ENCODE peak calls at places on chromosome 9, in four cellular contexts. B is IMR-90, A is H1, L is mesendoderm. P is an unnamed sample.
A peak's percentile ranks its signal among the peaks of the same experiment; 100 is the strongest.

GRCh38 chr9:35526087-35526801 is 36.3 kb downstream of the RUSC2 start:
- DNase-seq in A (no peak), L (no peak), B (peak; percentile 64), P (no peak)

GRCh38 chr9:123568691-123569342 is 212.8 kb downstream of the CRB2 start:
- DNase-seq in B (peak; percentile 50), L (no peak), A (no peak), P (no peak)

GRCh38 chr9:11709567-11709966 is 983.6 kb upstream of the TYRP1 start:
- DNase-seq in L (no peak), A (no peak), B (no peak), P (no peak)

GRCh38 chr9:5008206-5008605 is 23.1 kb downstream of the JAK2 start:
- DNase-seq in L (no peak), A (no peak), B (peak; percentile 24), P (no peak)

GRCh38 chr9:137498720-137499150 is 39.6 kb upstream of the NSMF start:
- DNase-seq in A (no peak), L (no peak), B (no peak), P (no peak)

GRCh38 chr9:27785714-27786100 is 212.4 kb upstream of the C9orf72 start:
- DNase-seq in A (no peak), L (no peak), B (no peak), P (no peak)

GRCh38 chr9:4541281-4541680 is 51.0 kb downstream of the SLC1A1 start:
- DNase-seq in A (no peak), L (no peak), B (no peak), P (no peak)

GRCh38 chr9:88326024-88326423 is 62.2 kb upstream of the SPIN1 start:
- DNase-seq in B (no peak), L (no peak), A (no peak), P (no peak)

GRCh38 chr9:37938121-37938906 is 34.4 kb upstream of the SLC25A51 start:
- DNase-seq in A (no peak), B (peak; percentile 93), L (peak; percentile 79), P (no peak)

GRCh38 chr9:85171163-85171562 is 501.6 kb downstream of the NTRK2 start:
- DNase-seq in L (no peak), B (no peak), A (no peak), P (no peak)

GRCh38 chr9:3118081-3118480 is 274.2 kb upstream of the PUM3 start:
- DNase-seq in L (no peak), A (no peak), B (no peak), P (no peak)

GRCh38 chr9:98121096-98121495 is 2.1 kb upstream of the TRIM14 start:
- DNase-seq in A (no peak), L (no peak), B (no peak), P (no peak)

GRCh38 chr9:123423036-123423640 is 67.1 kb downstream of the CRB2 start:
- DNase-seq in B (no peak), L (peak; percentile 78), A (no peak), P (peak; percentile 55)

GRCh38 chr9:99072040-99072394 is 32.9 kb upstream of the TGFBR1 start:
- DNase-seq in B (no peak), A (no peak), L (no peak), P (no peak)

GRCh38 chr9:21995652-21996275 is 1.2 kb downstream of the CDKN2B-AS1 start:
- DNase-seq in A (no peak), L (peak; percentile 64), B (peak; percentile 55), P (no peak)

GRCh38 chr9:114426046-114426948 is 38.5 kb upstream of the AKNA start:
- DNase-seq in A (no peak), L (no peak), B (no peak), P (no peak)

GRCh38 chr9:114677418-114677817 is 4.6 kb downstream of the TEX48 start:
- DNase-seq in A (no peak), B (peak; percentile 100), L (no peak), P (no peak)

GRCh38 chr9:83707768-83708514 is at the start of gene UBQLN1:
- DNase-seq in L (peak; percentile 96), B (peak; percentile 94), A (peak; percentile 66), P (peak; percentile 91)

GRCh38 chr9:135669616-135670285 is 6.6 kb downstream of the LCN9 start:
- DNase-seq in L (no peak), A (no peak), B (no peak), P (no peak)

GRCh38 chr9:22654833-22655232 is 208.2 kb downstream of the DMRTA1 start:
- DNase-seq in L (no peak), A (no peak), B (no peak), P (no peak)

GRCh38 chr9:42852133-42852532 is 668.7 kb downstream of the SPATA31A6 start:
- DNase-seq in B (no peak), L (peak; percentile 71), A (peak; percentile 44), P (peak; percentile 80)

GRCh38 chr9:137670391-137671195 is 51.8 kb downstream of the EHMT1 start:
- DNase-seq in L (peak; percentile 60), B (no peak), A (no peak), P (peak; percentile 61)

GRCh38 chr9:102461441-102461840 is 533.7 kb upstream of the CYLC2 start:
- DNase-seq in B (no peak), L (no peak), A (no peak), P (no peak)

GRCh38 chr9:113155911-113156559 is 5.2 kb downstream of the SLC31A2 start:
- DNase-seq in A (no peak), L (no peak), B (no peak), P (no peak)
- H4K5ac ChIP-seq in A (no peak overlapping the region), L (peak overlapping the region; percentile 71), B (no peak overlapping the region), P (no peak overlapping the region)

GRCh38 chr9:130659699-130660248 is 4.6 kb upstream of the PRDM12 start:
- DNase-seq in B (no peak), L (no peak), A (no peak), P (peak; percentile 58)
- H3K27me3 ChIP-seq in B (peaks cover 97% of the 10 kb centered on the region), L (peaks cover 76% of the 10 kb centered on the region), A (peaks cover 86% of the 10 kb centered on the region), P (peaks cover 79% of the 10 kb centered on the region)

GRCh38 chr9:126000256-126000655 is 253.1 kb downstream of the PBX3 start:
- DNase-seq in A (no peak), L (no peak), B (no peak), P (no peak)

GRCh38 chr9:125999504-125999881 is 252.3 kb downstream of the PBX3 start:
- DNase-seq in A (no peak), L (no peak), B (no peak), P (no peak)

GRCh38 chr9:125997510-125997823 is 250.3 kb downstream of the PBX3 start:
- DNase-seq in B (no peak), A (no peak), L (no peak), P (no peak)

GRCh38 chr9:126000731-126001580 is 253.8 kb downstream of the PBX3 start:
- DNase-seq in L (no peak), B (no peak), A (no peak), P (no peak)

DNA sequence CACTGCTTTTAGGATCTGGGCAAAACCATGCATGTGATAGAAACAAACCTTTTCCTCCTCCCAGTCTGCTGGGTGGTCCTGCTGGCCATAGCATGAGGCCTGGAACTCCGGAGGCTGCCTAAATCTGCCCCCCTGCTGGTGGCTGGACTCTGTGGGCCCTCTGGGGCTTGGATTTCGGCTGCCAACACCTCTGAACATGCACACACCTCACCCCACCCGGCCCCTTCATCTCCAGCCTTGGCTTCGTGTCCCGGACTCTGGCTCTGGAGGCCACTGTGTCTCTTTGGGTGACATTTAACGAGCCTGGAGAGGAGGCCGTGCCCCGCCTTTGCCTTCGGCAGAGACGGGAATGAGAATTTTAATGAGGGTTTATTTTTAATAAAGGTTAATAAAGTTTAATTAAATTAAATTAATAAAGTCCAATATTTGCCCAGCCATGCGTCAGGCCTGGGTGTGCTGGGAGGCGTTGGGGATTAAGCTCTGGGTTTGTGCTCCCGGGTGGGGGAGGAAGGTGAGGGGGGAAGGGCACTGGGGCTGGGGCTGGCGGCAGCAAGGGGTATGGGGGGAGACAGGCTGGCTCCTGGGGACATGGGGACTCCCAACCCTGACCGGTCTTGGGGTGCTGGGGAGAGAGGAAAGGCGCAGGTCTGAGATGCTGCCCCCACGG is 251.8 kb downstream of the PBX3 start:
- DNase-seq in A (no peak), B (no peak), L (no peak), P (no peak)
- H4K5ac ChIP-seq in A (no peak overlapping the region), B (no peak overlapping the region), L (no peak overlapping the region), P (no peak overlapping the region)

DNA sequence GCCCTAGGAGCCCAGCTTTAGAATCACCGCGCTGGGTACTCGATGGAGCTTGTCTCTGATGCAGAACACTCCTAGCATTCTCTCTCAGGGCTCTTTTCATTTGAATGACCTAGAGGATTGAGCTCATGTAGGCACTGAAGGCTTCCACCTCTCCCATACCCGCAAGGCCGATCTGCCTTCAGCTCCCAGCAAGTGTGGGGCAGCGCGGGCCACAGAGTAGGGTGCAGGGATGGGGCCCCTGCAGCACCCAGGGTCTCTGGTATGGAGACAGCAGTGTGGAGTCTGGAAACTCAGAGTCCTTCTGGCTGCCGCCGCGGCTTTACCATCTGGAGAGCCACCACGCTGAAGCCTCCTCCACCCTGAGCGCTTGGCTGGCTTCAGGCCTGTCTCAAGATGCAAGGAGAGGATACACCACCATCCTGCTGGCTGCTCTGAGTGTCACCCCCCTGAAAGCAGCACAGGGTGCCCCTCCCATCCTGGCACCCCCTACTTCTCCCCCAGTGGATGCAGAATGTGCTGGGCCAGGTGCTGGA is 12.9 kb downstream of the STKLD1 start:
- DNase-seq in B (no peak), L (no peak), A (no peak), P (no peak)
- H3K27me3 ChIP-seq in B (peaks cover 12% of the 10 kb centered on the region), L (no peaks in the 10 kb centered on the region), A (peaks cover 2% of the 10 kb centered on the region), P (no peaks in the 10 kb centered on the region)

GRCh38 chr9:6733243-6733642 is 24.5 kb upstream of the KDM4C start:
- DNase-seq in B (no peak), L (no peak), A (no peak), P (no peak)
- H4K5ac ChIP-seq in B (no peak overlapping the region), L (no peak overlapping the region), A (no peak overlapping the region), P (no peak overlapping the region)

GRCh38 chr9:33524431-33524947 is 438 bp downstream of the ANKRD18B start:
- DNase-seq in L (peak; percentile 22), B (no peak), A (no peak), P (peak; percentile 35)
- H3K27me3 ChIP-seq in L (no peaks in the 10 kb centered on the region), B (no peaks in the 10 kb centered on the region), A (no peaks in the 10 kb centered on the region), P (no peaks in the 10 kb centered on the region)

GRCh38 chr9:129319938-129320481 is 141.9 kb upstream of the IER5L start:
- DNase-seq in B (no peak), A (no peak), L (no peak), P (peak; percentile 28)
- H4K5ac ChIP-seq in B (peak overlapping the region; percentile 66), A (peak overlapping the region; percentile 28), L (no peak overlapping the region), P (no peak overlapping the region)

GRCh38 chr9:126608551-126608950 is 5.2 kb upstream of the LMX1B start:
- DNase-seq in B (no peak), L (no peak), A (no peak), P (no peak)
- H3K27me3 ChIP-seq in B (peaks cover 84% of the 10 kb centered on the region), L (peaks cover 46% of the 10 kb centered on the region), A (peaks cover 64% of the 10 kb centered on the region), P (peaks cover 47% of the 10 kb centered on the region)

P was measured in H9.